ENCODE peak calls at places on chromosomes 2 and 18, in seven cellular contexts. R is CD8-positive, alpha-beta T cell; P is IMR-90; X is uterus; Y is fibroblast of lung; S is breast epithelium; O is cardiac muscle cell. C is an unnamed sample. For H3K4me1 and H3K9me3, the result is how much of the 10 kb centered on the place peaks cover.

GRCh38 chr2:85804583-85804982 is 50.8 kb downstream of the ATOH8 start:
- DNase-seq in R (no peak), P (no peak), X (peak), Y (no peak), S (no peak), O (peak), C (no peak)

GRCh38 chr2:220076734-220077133 is 449.3 kb downstream of the SLC4A3 start:
- DNase-seq in R (no peak), P (peak), X (no peak), Y (peak), S (no peak), O (peak), C (no peak)

GRCh38 chr2:510839-511238 is 166.4 kb downstream of the TMEM18 start:
- DNase-seq in R (no peak), P (no peak), X (no peak), Y (no peak), S (no peak), O (no peak), C (no peak)

GRCh38 chr2:35447210-35447609 is 908.4 kb upstream of the CRIM1 start:
- DNase-seq in R (no peak), P (no peak), X (no peak), Y (no peak), S (no peak), O (no peak), C (no peak)

GRCh38 chr18:845152-845819 is 33.2 kb upstream of the YES1 start:
- DNase-seq in R (no peak), P (peak), X (peak), Y (peak), S (no peak), O (no peak), C (no peak)

GRCh38 chr2:240439698-240440151 is 4.3 kb downstream of the GPC1 start:
- DNase-seq in R (no peak), P (no peak), X (peak), Y (no peak), S (no peak), O (no peak), C (peak)

GRCh38 chr2:144268036-144268678 is 251.8 kb downstream of the ZEB2 start:
- DNase-seq in R (no peak), P (no peak), X (no peak), Y (no peak), S (no peak), O (no peak), C (no peak)

GRCh38 chr18:70249118-70249517 is 39.7 kb upstream of the SOCS6 start:
- DNase-seq in R (no peak), P (peak), X (no peak), Y (peak), S (no peak), O (no peak), C (no peak)

GRCh38 chr2:27871805-27872204 is 18.4 kb downstream of the RBKS start:
- DNase-seq in R (no peak), P (no peak), X (no peak), Y (no peak), S (no peak), O (no peak), C (no peak)

GRCh38 chr2:241315879-241316700 is at the start of gene SEPTIN2:
- DNase-seq in R (no peak), P (peak), X (peak), Y (peak), S (peak), O (no peak), C (peak)

GRCh38 chr2:83386559-83386958 is 1072.5 kb downstream of the SUCLG1 start:
- DNase-seq in R (no peak), P (no peak), X (no peak), Y (no peak), S (no peak), O (no peak), C (no peak)

GRCh38 chr2:18373081-18373480 is 187.4 kb downstream of the RDH14 start:
- DNase-seq in R (no peak), P (no peak), X (no peak), Y (no peak), S (no peak), O (no peak), C (no peak)

GRCh38 chr18:3631927-3632326 is 182.0 kb downstream of the TGIF1 start:
- DNase-seq in R (no peak), P (no peak), X (no peak), Y (no peak), S (no peak), O (no peak), C (no peak)

GRCh38 chr2:61371027-61371426 is 99.9 kb downstream of the USP34 start:
- DNase-seq in R (no peak), P (peak), X (no peak), Y (peak), S (no peak), O (no peak), C (no peak)

GRCh38 chr2:230156782-230157181 is 63.0 kb downstream of the SP110 start:
- DNase-seq in R (no peak), P (no peak), X (no peak), Y (no peak), S (no peak), O (no peak), C (no peak)

GRCh38 chr2:195709901-195710300 is 52.9 kb downstream of the SLC39A10 start:
- DNase-seq in R (no peak), P (peak), X (no peak), Y (peak), S (no peak), O (no peak), C (no peak)

DNA sequence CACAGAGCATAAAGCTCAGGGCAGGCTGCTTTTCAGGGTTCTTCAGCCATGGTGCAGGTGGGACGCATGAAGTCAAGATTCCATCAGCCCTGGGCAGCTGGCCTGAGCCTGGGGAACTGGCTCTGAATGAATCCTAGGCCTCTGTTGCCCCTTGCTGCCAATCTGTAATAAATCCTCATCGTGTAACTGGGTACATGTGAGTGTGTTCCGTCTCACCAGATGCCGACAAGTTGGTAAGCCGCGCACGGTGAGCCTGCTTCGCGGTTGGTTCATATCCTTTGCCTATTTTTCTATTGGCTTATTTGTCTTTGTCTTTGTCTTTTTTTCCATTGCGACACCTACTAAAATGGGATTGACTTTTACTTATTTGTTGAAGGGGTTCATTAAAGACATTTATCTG is 27.7 kb downstream of the B3GNT7 start:
- DNase-seq in R (no peak), P (no peak), X (no peak), Y (no peak), S (no peak), O (no peak), C (no peak)
- H3K4me3 ChIP-seq in R (no peak), P (no peak), X (no peak), Y (no peak), S (no peak), O (no peak), C (no peak)

GRCh38 chr18:75192899-75193298 is 16.0 kb downstream of the PTGR3 start:
- DNase-seq in R (no peak), P (no peak), X (no peak), Y (no peak), S (no peak), O (no peak), C (no peak)

GRCh38 chr18:75183973-75184372 is 25.0 kb downstream of the PTGR3 start:
- DNase-seq in R (no peak), P (no peak), X (no peak), Y (no peak), S (no peak), O (no peak), C (no peak)

GRCh38 chr18:75189696-75190095 is 19.2 kb downstream of the PTGR3 start:
- DNase-seq in R (no peak), P (no peak), X (no peak), Y (no peak), S (no peak), O (no peak), C (no peak)
- H3K4me1 ChIP-seq in R (under half), P (under half), X (under half), Y (under half), S (under half), O (under half), C (under half)

GRCh38 chr2:2793925-2794324 is 462.9 kb upstream of the MYT1L start:
- DNase-seq in R (no peak), P (no peak), X (no peak), Y (no peak), S (no peak), O (no peak), C (no peak)
- H3K9me3 ChIP-seq in R (under half), P (half or more), X (under half), Y (under half), S (under half), O (under half), C (under half)

GRCh38 chr2:201407265-201407664 is 44.0 kb downstream of the TRAK2 start:
- DNase-seq in R (no peak), P (peak), X (no peak), Y (no peak), S (no peak), O (no peak), C (no peak)
- H3K4me3 ChIP-seq in R (no peak), P (no peak), X (no peak), Y (peak), S (no peak), O (no peak), C (peak)

GRCh38 chr18:61091379-61091778 is 241.9 kb upstream of the CDH20 start:
- DNase-seq in R (no peak), P (no peak), X (no peak), Y (no peak), S (no peak), O (no peak), C (no peak)
- H3K4me1 ChIP-seq in R (under half), P (under half), X (under half), Y (under half), S (under half), O (under half), C (under half)

C was measured in left ventricle myocardium inferior.